ENCODE peak calls at places on chromosomes 2 and 18, in four cellular contexts. One of them, this sample, is unnamed.

GRCh38 chr2:55862673-55863390 is 60.8 kb downstream of the EFEMP1 start:
- DNase-seq in activated T-cell treated with anti-CD3 and anti-CD28 coated beads for 24 hours: no peak
- DNase-seq in H54: peak; percentile 25
- DNase-seq in stimulated activated CD8-positive, alpha-beta memory T cell treated with anti-CD3 and anti-CD28 coated beads, Interleukin-4, amount 100 ng/mL, for 1 hour: no peak
- DNase-seq in this sample: peak; percentile 59

GRCh38 chr2:113848758-113849460 is 41.0 kb upstream of the ACTR3 start:
- DNase-seq in activated T-cell treated with anti-CD3 and anti-CD28 coated beads for 24 hours: peak; percentile 17
- DNase-seq in H54: peak; percentile 33
- DNase-seq in stimulated activated CD8-positive, alpha-beta memory T cell treated with anti-CD3 and anti-CD28 coated beads, Interleukin-4, amount 100 ng/mL, for 1 hour: no peak
- DNase-seq in this sample: no peak

GRCh38 chr2:171655584-171655983 is 31.7 kb upstream of the DYNC1I2 start:
- DNase-seq in activated T-cell treated with anti-CD3 and anti-CD28 coated beads for 24 hours: no peak
- DNase-seq in H54: no peak
- DNase-seq in stimulated activated CD8-positive, alpha-beta memory T cell treated with anti-CD3 and anti-CD28 coated beads, Interleukin-4, amount 100 ng/mL, for 1 hour: no peak
- DNase-seq in this sample: no peak

GRCh38 chr2:200184748-200185574 is 121.5 kb upstream of the SPATS2L start:
- DNase-seq in H54: no peak
- DNase-seq in stimulated activated CD8-positive, alpha-beta memory T cell treated with anti-CD3 and anti-CD28 coated beads, Interleukin-4, amount 100 ng/mL, for 1 hour: no peak
- DNase-seq in activated T-cell treated with anti-CD3 and anti-CD28 coated beads for 24 hours: no peak
- DNase-seq in this sample: no peak

GRCh38 chr2:188884051-188884450 is 90.1 kb upstream of the COL3A1 start:
- DNase-seq in activated T-cell treated with anti-CD3 and anti-CD28 coated beads for 24 hours: no peak
- DNase-seq in stimulated activated CD8-positive, alpha-beta memory T cell treated with anti-CD3 and anti-CD28 coated beads, Interleukin-4, amount 100 ng/mL, for 1 hour: no peak
- DNase-seq in H54: no peak
- DNase-seq in this sample: no peak

GRCh38 chr2:174577967-174578589 is 19.5 kb downstream of the WIPF1 start:
- DNase-seq in activated T-cell treated with anti-CD3 and anti-CD28 coated beads for 24 hours: peak; percentile 37
- DNase-seq in stimulated activated CD8-positive, alpha-beta memory T cell treated with anti-CD3 and anti-CD28 coated beads, Interleukin-4, amount 100 ng/mL, for 1 hour: no peak
- DNase-seq in H54: no peak
- DNase-seq in this sample: no peak

GRCh38 chr2:74364533-74365505 is 15.3 kb downstream of the DCTN1 start:
- DNase-seq in activated T-cell treated with anti-CD3 and anti-CD28 coated beads for 24 hours: no peak
- DNase-seq in H54: no peak
- DNase-seq in stimulated activated CD8-positive, alpha-beta memory T cell treated with anti-CD3 and anti-CD28 coated beads, Interleukin-4, amount 100 ng/mL, for 1 hour: no peak
- DNase-seq in this sample: no peak

GRCh38 chr18:78659748-78660147 is 319.9 kb upstream of the SALL3 start:
- DNase-seq in H54: no peak
- DNase-seq in stimulated activated CD8-positive, alpha-beta memory T cell treated with anti-CD3 and anti-CD28 coated beads, Interleukin-4, amount 100 ng/mL, for 1 hour: no peak
- DNase-seq in activated T-cell treated with anti-CD3 and anti-CD28 coated beads for 24 hours: no peak
- DNase-seq in this sample: no peak

GRCh38 chr2:174607989-174608865 is 10.6 kb upstream of the WIPF1 start:
- DNase-seq in H54: no peak
- DNase-seq in stimulated activated CD8-positive, alpha-beta memory T cell treated with anti-CD3 and anti-CD28 coated beads, Interleukin-4, amount 100 ng/mL, for 1 hour: no peak
- DNase-seq in activated T-cell treated with anti-CD3 and anti-CD28 coated beads for 24 hours: no peak
- DNase-seq in this sample: no peak

GRCh38 chr2:239128706-239129105 is 272.1 kb downstream of the HDAC4 start:
- DNase-seq in H54: no peak
- DNase-seq in stimulated activated CD8-positive, alpha-beta memory T cell treated with anti-CD3 and anti-CD28 coated beads, Interleukin-4, amount 100 ng/mL, for 1 hour: no peak
- DNase-seq in activated T-cell treated with anti-CD3 and anti-CD28 coated beads for 24 hours: no peak
- DNase-seq in this sample: no peak

GRCh38 chr2:150570712-150571111 is 83.2 kb upstream of the RND3 start:
- DNase-seq in stimulated activated CD8-positive, alpha-beta memory T cell treated with anti-CD3 and anti-CD28 coated beads, Interleukin-4, amount 100 ng/mL, for 1 hour: no peak
- DNase-seq in activated T-cell treated with anti-CD3 and anti-CD28 coated beads for 24 hours: no peak
- DNase-seq in H54: peak; percentile 49
- DNase-seq in this sample: no peak

This sample was measured in aorta.